ENCODE peak calls at places on chromosomes 2 and 18, in six cellular contexts. E is right lobe of liver, R is heart right ventricle, L is cardiac muscle cell, U is pancreas, V is GM23248. P is an unnamed sample. For H3K36me3, the result is how much of the 10 kb centered on the place peaks cover.

GRCh38 chr2:224837558-224837957 is 121.4 kb upstream of the CCDC195 start:
- DNase-seq in E (no peak), R (no peak), L (no peak), U (no peak), V (peak), P (no peak)

GRCh38 chr2:31553362-31553761 is 27.4 kb downstream of the SRD5A2 start:
- DNase-seq in E (no peak), R (no peak), L (no peak), U (no peak), V (no peak), P (no peak)

GRCh38 chr18:54209471-54210180 is 14.8 kb downstream of the MBD2 start:
- DNase-seq in E (no peak), R (no peak), L (no peak), U (no peak), V (peak), P (no peak)

GRCh38 chr18:38931754-38932050 is 1366.1 kb upstream of the CELF4 start:
- DNase-seq in E (no peak), R (no peak), L (no peak), U (no peak), V (no peak), P (no peak)

GRCh38 chr2:119106301-119106897 is 52.2 kb downstream of the C1QL2 start:
- DNase-seq in E (peak), R (peak), L (peak), U (peak), V (peak), P (peak)

GRCh38 chr2:7034313-7034712 is 117.1 kb downstream of the RNF144A start:
- DNase-seq in E (no peak), R (no peak), L (peak), U (peak), V (peak), P (no peak)

GRCh38 chr2:235026649-235027557 is 75.1 kb downstream of the SH3BP4 start:
- DNase-seq in E (peak), R (peak), L (no peak), U (peak), V (peak), P (peak)

GRCh38 chr2:26816893-26817292 is 31.0 kb downstream of the CENPA start:
- DNase-seq in E (no peak), R (no peak), L (peak), U (no peak), V (no peak), P (no peak)

GRCh38 chr18:23302852-23303527 is 150.1 kb upstream of the RIOK3 start:
- DNase-seq in E (no peak), R (no peak), L (no peak), U (no peak), V (peak), P (no peak)

GRCh38 chr2:166573393-166573792 is 79.3 kb upstream of the SCN7A start:
- DNase-seq in E (no peak), R (no peak), L (peak), U (no peak), V (peak), P (no peak)

DNA sequence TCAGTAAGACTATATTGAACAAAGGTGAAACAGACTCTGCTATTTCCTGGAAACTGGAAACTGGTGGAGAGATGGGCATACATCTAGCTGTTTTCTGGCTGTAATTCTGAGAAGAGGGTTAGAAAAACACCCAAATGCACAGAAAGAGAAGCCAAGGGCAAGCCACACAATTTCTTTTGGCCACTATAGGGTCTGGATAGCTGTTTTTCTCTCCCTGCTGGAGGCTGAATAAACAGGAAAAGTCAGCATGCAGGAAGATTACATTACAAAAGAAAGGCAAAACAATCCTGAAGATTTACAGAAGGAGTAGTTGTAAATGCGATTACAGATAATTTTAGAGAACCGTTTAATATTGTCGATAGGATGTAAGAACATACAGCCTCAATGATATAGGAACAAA is 186.2 kb upstream of the REG3G start:
- DNase-seq in E (no peak), R (no peak), L (no peak), U (no peak), V (no peak), P (no peak)
- H3K4me3 ChIP-seq in E (no peak), R (no peak), L (no peak), U (no peak), V (no peak), P (no peak)

GRCh38 chr2:42332575-42332974 is 28.4 kb downstream of the COX7A2L start:
- DNase-seq in E (no peak), R (no peak), L (no peak), U (no peak), V (no peak), P (no peak)

GRCh38 chr2:42334220-42334619 is 26.8 kb downstream of the COX7A2L start:
- DNase-seq in E (no peak), R (no peak), L (no peak), U (no peak), V (no peak), P (no peak)

GRCh38 chr2:42331569-42332284 is 29.3 kb downstream of the COX7A2L start:
- DNase-seq in E (no peak), R (no peak), L (no peak), U (no peak), V (no peak), P (no peak)

GRCh38 chr2:42335514-42336104 is 25.4 kb downstream of the COX7A2L start:
- DNase-seq in E (no peak), R (no peak), L (no peak), U (no peak), V (no peak), P (no peak)

DNA sequence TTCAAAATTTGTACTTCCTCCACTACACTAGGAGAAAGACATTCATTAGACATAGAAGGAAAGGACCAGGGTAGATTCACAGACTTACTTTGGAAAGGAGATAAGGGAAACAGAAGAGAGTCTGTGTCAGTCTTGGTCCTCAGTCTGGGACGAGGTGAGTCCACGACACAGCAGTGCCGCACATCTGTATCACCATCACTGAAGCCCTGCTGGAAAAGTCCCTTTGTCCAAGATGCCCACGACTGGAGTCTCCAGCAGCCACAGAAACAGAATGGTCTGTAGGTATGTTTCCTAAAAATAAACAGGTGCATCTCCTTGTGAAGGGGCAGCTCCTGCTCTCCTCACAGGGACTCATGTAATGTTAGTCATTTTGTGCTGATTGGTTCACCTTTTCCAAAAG is 27.4 kb downstream of the COX7A2L start:
- DNase-seq in E (no peak), R (no peak), L (no peak), U (no peak), V (no peak), P (no peak)
- H3K36me3 ChIP-seq in E (under half), R (half or more), L (half or more), U (under half), V (under half), P (half or more)

GRCh38 chr2:10342245-10342951 is 39.7 kb downstream of the HPCAL1 start:
- DNase-seq in E (no peak), R (no peak), L (no peak), U (no peak), V (peak), P (peak)

GRCh38 chr2:10344105-10345066 is 41.7 kb downstream of the HPCAL1 start:
- DNase-seq in E (no peak), R (no peak), L (no peak), U (no peak), V (peak), P (no peak)

GRCh38 chr2:10345126-10345525 is 42.4 kb downstream of the HPCAL1 start:
- DNase-seq in E (peak), R (no peak), L (no peak), U (no peak), V (no peak), P (no peak)

GRCh38 chr2:10343191-10343590 is 40.5 kb downstream of the HPCAL1 start:
- DNase-seq in E (no peak), R (no peak), L (no peak), U (no peak), V (no peak), P (no peak)

GRCh38 chr2:10343658-10344057 is 41.0 kb downstream of the HPCAL1 start:
- DNase-seq in E (no peak), R (no peak), L (no peak), U (no peak), V (no peak), P (no peak)
- H3K27ac ChIP-seq in E (no peak), R (no peak), L (no peak), U (no peak), V (no peak), P (no peak)

DNA sequence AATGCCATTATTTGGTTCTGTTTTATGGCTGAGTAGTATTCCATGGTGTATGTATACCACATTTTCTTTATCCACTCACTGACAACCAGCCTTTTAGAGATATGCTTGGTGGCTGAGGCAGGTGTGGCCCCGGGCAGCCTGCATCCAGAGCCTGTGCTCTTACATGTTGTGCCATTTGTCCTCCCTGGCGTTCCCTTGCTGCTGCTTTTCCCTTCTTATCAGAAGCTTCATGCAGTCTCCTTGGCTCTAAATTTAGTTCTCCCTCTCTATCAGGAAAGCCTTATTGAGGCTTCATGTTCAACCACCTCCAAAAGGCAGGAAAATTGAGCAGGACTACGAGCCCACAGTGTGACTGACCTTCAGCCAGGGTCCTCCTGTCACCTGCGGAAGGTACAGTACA is 131.7 kb upstream of the ITGA6 start:
- DNase-seq in E (no peak), R (no peak), L (no peak), U (no peak), V (no peak), P (no peak)
- H3K4me3 ChIP-seq in E (no peak), R (no peak), L (no peak), U (no peak), V (no peak), P (no peak)

P was measured in psoas muscle.